ENCODE peak calls at places on chromosomes 11 and 22, in nine cellular contexts. One of them, this sample, is unnamed.

GRCh38 chr11:72460091-72460647 is 25.8 kb upstream of the CLPB start:
- DNase-seq in T-helper 2 cell treated with Interferon-gamma antibody and Interleukin-4, amounts not matched to agents 5 μg/mL and 100 μg/mL, for 36 hours: no peak
- DNase-seq in type B pancreatic cell: no peak
- DNase-seq in NCI-H1105 treated with DMSO at 0.1 percent for 48 hours: no peak
- DNase-seq in midbrain: no peak
- DNase-seq in putamen: no peak
- DNase-seq in B cell: no peak
- DNase-seq in Peyer's patch: no peak
- DNase-seq in RPMI7951: no peak
- DNase-seq in this sample: no peak

GRCh38 chr11:105132716-105133511 is 6.7 kb downstream of the CARD18 start:
- DNase-seq in midbrain: no peak
- DNase-seq in T-helper 2 cell treated with Interferon-gamma antibody and Interleukin-4, amounts not matched to agents 5 μg/mL and 100 μg/mL, for 36 hours: no peak
- DNase-seq in RPMI7951: peak
- DNase-seq in B cell: no peak
- DNase-seq in NCI-H1105 treated with DMSO at 0.1 percent for 48 hours: no peak
- DNase-seq in Peyer's patch: no peak
- DNase-seq in putamen: no peak
- DNase-seq in type B pancreatic cell: no peak
- DNase-seq in this sample: no peak

GRCh38 chr11:90757851-90758494 is 535.1 kb upstream of the CHORDC1 start:
- DNase-seq in type B pancreatic cell: no peak
- DNase-seq in NCI-H1105 treated with DMSO at 0.1 percent for 48 hours: peak
- DNase-seq in B cell: no peak
- DNase-seq in RPMI7951: no peak
- DNase-seq in T-helper 2 cell treated with Interferon-gamma antibody and Interleukin-4, amounts not matched to agents 5 μg/mL and 100 μg/mL, for 36 hours: no peak
- DNase-seq in putamen: no peak
- DNase-seq in midbrain: no peak
- DNase-seq in Peyer's patch: no peak
- DNase-seq in this sample: no peak

GRCh38 chr11:111707039-111707690 is 59.0 kb downstream of the PPP2R1B start:
- DNase-seq in B cell: no peak
- DNase-seq in type B pancreatic cell: no peak
- DNase-seq in midbrain: peak
- DNase-seq in NCI-H1105 treated with DMSO at 0.1 percent for 48 hours: no peak
- DNase-seq in putamen: no peak
- DNase-seq in RPMI7951: peak
- DNase-seq in T-helper 2 cell treated with Interferon-gamma antibody and Interleukin-4, amounts not matched to agents 5 μg/mL and 100 μg/mL, for 36 hours: no peak
- DNase-seq in Peyer's patch: no peak
- DNase-seq in this sample: no peak

GRCh38 chr11:8256271-8257002 is 7.2 kb downstream of the LMO1 start:
- DNase-seq in putamen: no peak
- DNase-seq in midbrain: no peak
- DNase-seq in T-helper 2 cell treated with Interferon-gamma antibody and Interleukin-4, amounts not matched to agents 5 μg/mL and 100 μg/mL, for 36 hours: no peak
- DNase-seq in RPMI7951: no peak
- DNase-seq in NCI-H1105 treated with DMSO at 0.1 percent for 48 hours: no peak
- DNase-seq in Peyer's patch: peak
- DNase-seq in B cell: no peak
- DNase-seq in type B pancreatic cell: peak
- DNase-seq in this sample: no peak

GRCh38 chr11:218815-219593 is 11.5 kb downstream of the RIC8A start:
- DNase-seq in B cell: no peak
- DNase-seq in RPMI7951: no peak
- DNase-seq in Peyer's patch: peak
- DNase-seq in midbrain: no peak
- DNase-seq in type B pancreatic cell: no peak
- DNase-seq in NCI-H1105 treated with DMSO at 0.1 percent for 48 hours: no peak
- DNase-seq in putamen: no peak
- DNase-seq in T-helper 2 cell treated with Interferon-gamma antibody and Interleukin-4, amounts not matched to agents 5 μg/mL and 100 μg/mL, for 36 hours: no peak
- DNase-seq in this sample: no peak

GRCh38 chr11:111604392-111605009 is 2.3 kb downstream of the SIK2 start:
- DNase-seq in putamen: peak
- DNase-seq in T-helper 2 cell treated with Interferon-gamma antibody and Interleukin-4, amounts not matched to agents 5 μg/mL and 100 μg/mL, for 36 hours: no peak
- DNase-seq in RPMI7951: peak
- DNase-seq in NCI-H1105 treated with DMSO at 0.1 percent for 48 hours: peak
- DNase-seq in Peyer's patch: no peak
- DNase-seq in type B pancreatic cell: no peak
- DNase-seq in midbrain: peak
- DNase-seq in B cell: peak
- DNase-seq in this sample: peak

GRCh38 chr22:39178206-39179111 is 26.0 kb upstream of the CBX7 start:
- DNase-seq in type B pancreatic cell: peak
- DNase-seq in T-helper 2 cell treated with Interferon-gamma antibody and Interleukin-4, amounts not matched to agents 5 μg/mL and 100 μg/mL, for 36 hours: no peak
- DNase-seq in putamen: no peak
- DNase-seq in Peyer's patch: no peak
- DNase-seq in RPMI7951: peak
- DNase-seq in midbrain: no peak
- DNase-seq in NCI-H1105 treated with DMSO at 0.1 percent for 48 hours: no peak
- DNase-seq in B cell: no peak
- DNase-seq in this sample: no peak